ENCODE peak calls at places on chromosome 12, in ten cellular contexts. C is GM12878, L is M059J, X is fibroblast of mammary gland, S is heart right ventricle, U is HepG2, J is epithelial cell of esophagus, Q is Calu3, A is RWPE1, V is left ventricle myocardium inferior. O is an unnamed sample.

GRCh38 chr12:120534703-120535655 is 823 bp downstream of the RNF10 start:
- DNase-seq in C (no peak), X (peak), U (no peak), S (peak), L (peak), V (peak), Q (peak), A (peak), J (peak), O (peak)

GRCh38 chr12:8038659-8039114 is 6.2 kb downstream of the FOXJ2 start:
- DNase-seq in U (no peak), A (peak), J (peak), Q (peak), S (peak), X (peak), L (peak), C (no peak), V (peak), O (no peak)

GRCh38 chr12:66011731-66012130 is 118.8 kb downstream of the LLPH start:
- DNase-seq in V (no peak), S (no peak), A (no peak), C (no peak), X (peak), Q (no peak), L (peak), J (no peak), U (no peak), O (no peak)

GRCh38 chr12:89862511-89863331 is 154.1 kb upstream of the ATP2B1 start:
- DNase-seq in X (no peak), L (peak), A (no peak), J (no peak), C (peak), V (no peak), Q (no peak), U (no peak), S (peak), O (no peak)

GRCh38 chr12:50055831-50056628 is 1.4 kb upstream of the ASIC1 start:
- DNase-seq in J (peak), A (peak), S (peak), Q (peak), L (peak), C (no peak), U (peak), V (no peak), X (peak), O (peak)

GRCh38 chr12:104632724-104633181 is 176.0 kb downstream of the CHST11 start:
- DNase-seq in S (no peak), C (no peak), A (no peak), V (no peak), J (no peak), X (peak), Q (no peak), L (no peak), U (no peak), O (no peak)

GRCh38 chr12:95613021-95613420 is 61.7 kb upstream of the USP44 start:
- DNase-seq in U (no peak), S (no peak), V (no peak), X (no peak), Q (no peak), A (no peak), J (no peak), L (no peak), C (no peak), O (no peak)

GRCh38 chr12:969821-970220 is 20.3 kb upstream of the RAD52 start:
- DNase-seq in C (no peak), J (peak), X (no peak), S (no peak), V (no peak), U (no peak), Q (no peak), A (no peak), L (no peak), O (no peak)

GRCh38 chr12:23810327-23810902 is 139.1 kb downstream of the SOX5 start:
- DNase-seq in X (no peak), L (no peak), S (no peak), Q (no peak), V (no peak), A (no peak), U (no peak), J (no peak), C (no peak), O (no peak)

GRCh38 chr12:122899887-122900286 is 4.0 kb upstream of the VPS37B start:
- DNase-seq in A (no peak), C (no peak), J (no peak), Q (no peak), X (no peak), U (peak), L (no peak), V (no peak), S (no peak), O (no peak)

GRCh38 chr12:124456652-124457152 is 110.7 kb downstream of the NCOR2 start:
- DNase-seq in X (no peak), Q (no peak), V (peak), S (peak), J (no peak), C (no peak), U (no peak), A (no peak), L (no peak), O (peak)

GRCh38 chr12:53995311-53996187 is 4.4 kb upstream of the HOXC9 start:
- DNase-seq in J (no peak), S (no peak), L (no peak), U (no peak), A (peak), V (no peak), C (no peak), Q (peak), X (peak), O (peak)

GRCh38 chr12:56007148-56007891 is 10.2 kb downstream of the SUOX start:
- DNase-seq in V (peak), X (peak), Q (peak), J (peak), U (peak), C (peak), S (peak), L (peak), A (peak), O (peak)

GRCh38 chr12:56193025-56193578 is 3.8 kb upstream of the SMARCC2 start:
- DNase-seq in S (peak), V (no peak), L (peak), C (peak), A (peak), U (peak), Q (peak), X (peak), J (peak), O (no peak)

GRCh38 chr12:57196956-57197355 is 19.6 kb upstream of the NXPH4 start:
- DNase-seq in X (no peak), L (no peak), Q (no peak), C (no peak), J (no peak), S (no peak), U (no peak), V (no peak), A (no peak), O (no peak)

GRCh38 chr12:45644521-45644920 is 85.0 kb upstream of the ARID2 start:
- DNase-seq in A (peak), C (no peak), V (no peak), S (peak), Q (no peak), J (peak), X (peak), U (no peak), L (peak), O (no peak)

GRCh38 chr12:49950310-49951251 is at the start of gene AQP2:
- DNase-seq in V (no peak), X (no peak), C (no peak), U (no peak), Q (no peak), L (no peak), A (no peak), J (no peak), S (no peak), O (no peak)

GRCh38 chr12:53097564-53098353 is at the start of gene IGFBP6:
- DNase-seq in L (peak), Q (peak), U (no peak), J (peak), V (peak), X (peak), A (peak), C (no peak), S (peak), O (peak)

GRCh38 chr12:104692335-104693218 is 235.8 kb downstream of the CHST11 start:
- DNase-seq in J (no peak), U (no peak), S (no peak), L (no peak), A (no peak), V (no peak), C (peak), Q (no peak), X (no peak), O (no peak)

GRCh38 chr12:62435337-62436163 is 31.1 kb upstream of the MON2 start:
- DNase-seq in J (peak), Q (peak), V (peak), S (peak), X (peak), A (peak), C (no peak), L (peak), U (peak), O (peak)

GRCh38 chr12:56190695-56191155 is 1.4 kb upstream of the SMARCC2 start:
- DNase-seq in L (no peak), X (peak), C (no peak), J (no peak), S (no peak), Q (no peak), A (no peak), V (no peak), U (no peak), O (no peak)

GRCh38 chr12:132157733-132158409 is 13.6 kb downstream of the NOC4L start:
- DNase-seq in Q (no peak), X (no peak), A (no peak), V (no peak), S (no peak), J (no peak), U (no peak), C (no peak), L (no peak), O (no peak)

GRCh38 chr12:111597731-111598636 is 1.1 kb downstream of the ATXN2 start:
- DNase-seq in S (peak), Q (peak), U (no peak), C (no peak), J (peak), L (peak), A (peak), V (peak), X (no peak), O (peak)

GRCh38 chr12:13205809-13206559 is 9.5 kb downstream of the EMP1 start:
- DNase-seq in V (no peak), C (no peak), Q (peak), J (peak), X (peak), A (peak), U (no peak), L (peak), S (no peak), O (no peak)

GRCh38 chr12:65534105-65534841 is 255.8 kb downstream of the MSRB3 start:
- DNase-seq in C (no peak), S (no peak), U (no peak), J (no peak), L (peak), V (no peak), Q (no peak), X (no peak), A (no peak), O (no peak)

GRCh38 chr12:66931091-66931490 is 252.2 kb upstream of the GRIP1 start:
- DNase-seq in A (no peak), J (no peak), L (peak), Q (no peak), V (no peak), C (no peak), U (no peak), S (no peak), X (no peak), O (no peak)

O was measured in ovary.